ENCODE peak calls at places on chromosomes 7 and 10, in nine cellular contexts. Y is M059J; A is stimulated activated CD8-positive, alpha-beta memory T cell treated with anti-CD3 and anti-CD28 coated beads, Interleukin-15, amount 100 ng/mL, for 24 hours; G is nucleus accumbens; W is CD4-positive, alpha-beta memory T cell; O is right cardiac atrium; R is activated naive CD8-positive, alpha-beta T cell treated with anti-CD3 and anti-CD28 coated beads, Interleukin-2, amount 50 U/mL, for 16 hours; D is right lobe of liver; I is activated effector memory CD4-positive, alpha-beta T cell treated with anti-CD3 and anti-CD28 coated beads, Interleukin-2, amount 50 U/mL, for 16 hours. V is an unnamed sample.

GRCh38 chr10:69680610-69681009 is 50.6 kb downstream of the FAM241B start:
- DNase-seq in Y (no peak), A (no peak), G (no peak), W (no peak), O (no peak), R (no peak), D (no peak), I (no peak), V (no peak)

GRCh38 chr7:38102486-38102885 is 75.6 kb upstream of the STARD3NL start:
- DNase-seq in Y (peak; percentile 32), A (no peak), G (no peak), W (no peak), O (no peak), R (no peak), D (no peak), I (no peak), V (no peak)

GRCh38 chr10:98636921-98637329 is 190.2 kb upstream of the HPS1 start:
- DNase-seq in Y (no peak), A (no peak), G (no peak), W (no peak), O (no peak), R (no peak), D (no peak), I (no peak), V (no peak)

GRCh38 chr7:1300636-1301035 is 68.0 kb downstream of the UNCX start:
- DNase-seq in Y (no peak), A (no peak), G (no peak), W (no peak), O (peak; percentile 27), R (no peak), D (no peak), I (no peak), V (no peak)

GRCh38 chr7:139004321-139005075 is 23.3 kb upstream of the KIAA1549 start:
- DNase-seq in Y (no peak), A (no peak), G (no peak), W (no peak), O (no peak), R (no peak), D (no peak), I (no peak), V (no peak)

GRCh38 chr10:122122493-122122892 is 133.5 kb downstream of the TACC2 start:
- DNase-seq in Y (no peak), A (no peak), G (no peak), W (no peak), O (no peak), R (no peak), D (no peak), I (no peak), V (no peak)

GRCh38 chr7:149330914-149331567 is 69.0 kb downstream of the ZNF783 start:
- DNase-seq in Y (no peak), A (no peak), G (no peak), W (no peak), O (no peak), R (no peak), D (no peak), I (no peak), V (no peak)

GRCh38 chr7:50270531-50271018 is 33.9 kb upstream of the IKZF1 start:
- DNase-seq in Y (no peak), A (no peak), G (no peak), W (no peak), O (no peak), R (no peak), D (no peak), I (no peak), V (no peak)

GRCh38 chr7:124712017-124712416 is 53.6 kb downstream of the GPR37 start:
- DNase-seq in Y (no peak), A (no peak), G (no peak), W (no peak), O (no peak), R (no peak), D (no peak), I (no peak), V (no peak)

GRCh38 chr7:108335264-108335918 is 120.8 kb downstream of the NRCAM start:
- DNase-seq in Y (peak; percentile 20), A (no peak), G (no peak), W (no peak), O (no peak), R (no peak), D (no peak), I (no peak), V (no peak)

GRCh38 chr7:123782071-123782798 is 33.4 kb upstream of the WASL start:
- DNase-seq in Y (no peak), A (no peak), G (no peak), W (no peak), O (no peak), R (no peak), D (no peak), I (no peak), V (no peak)

GRCh38 chr10:25604591-25604990 is 329.4 kb upstream of the MYO3A start:
- DNase-seq in Y (no peak), A (no peak), G (no peak), W (no peak), O (no peak), R (no peak), D (no peak), I (no peak), V (no peak)

GRCh38 chr7:68246189-68246633 is 1249.6 kb downstream of the TYW1 start:
- DNase-seq in Y (peak; percentile 95), A (no peak), G (peak; percentile 13), W (no peak), O (no peak), R (no peak), D (no peak), I (no peak), V (no peak)

GRCh38 chr7:100655908-100656674 is at the start of gene ACTL6B:
- DNase-seq in Y (peak; percentile 43), A (no peak), G (peak; percentile 51), W (no peak), O (peak; percentile 86), R (no peak), D (peak; percentile 67), I (peak; percentile 82), V (no peak)

V was measured in effector CD4-positive, alpha-beta T cell.